ENCODE peak calls at places on chromosomes 3 and 15, in six cellular contexts. P is SW 1271, Q is NCI-H2081, U is left cardiac atrium, R is WTC11, M is Kasumi-1. W is an unnamed sample.
A peak's percentile ranks its signal among the peaks of the same experiment; 100 is the strongest.

GRCh38 chr15:41291065-41291631 is 41.2 kb downstream of the OIP5 start:
- DNase-seq in R (no peak), Q (no peak), U (no peak), M (no peak), P (no peak), W (peak; percentile 38)

GRCh38 chr15:66701422-66702034 is 508 bp upstream of the SMAD6 start:
- DNase-seq in R (peak; percentile 56), Q (peak; percentile 51), U (peak; percentile 70), M (peak; percentile 62), P (peak; percentile 65), W (no peak)

GRCh38 chr3:65030847-65031463 is 343.2 kb upstream of the ADAMTS9 start:
- DNase-seq in Q (no peak), P (no peak), R (no peak), U (no peak), M (peak; percentile 77), W (no peak)

GRCh38 chr3:19901337-19901736 is 32.7 kb downstream of the EFHB start:
- DNase-seq in U (no peak), R (no peak), M (peak; percentile 47), P (peak; percentile 33), Q (no peak), W (no peak)

GRCh38 chr3:139506792-139507191 is 30.5 kb upstream of the RBP2 start:
- DNase-seq in M (no peak), R (no peak), Q (no peak), P (no peak), U (no peak), W (peak; percentile 24)

GRCh38 chr3:194023501-194024280 is 112.3 kb upstream of the HES1 start:
- DNase-seq in P (no peak), Q (peak; percentile 91), U (no peak), M (no peak), R (no peak), W (no peak)

GRCh38 chr3:4979401-4980228 is at the start of gene BHLHE40:
- DNase-seq in P (no peak), R (peak; percentile 63), M (peak; percentile 82), Q (peak; percentile 75), U (peak; percentile 56), W (no peak)

GRCh38 chr15:32649336-32649735 is 7.8 kb downstream of the SCG5 start:
- DNase-seq in P (peak; percentile 5), R (no peak), U (no peak), Q (no peak), M (peak; percentile 31), W (peak; percentile 50)

GRCh38 chr3:114746502-114746901 is 400.6 kb downstream of the ZBTB20 start:
- DNase-seq in M (no peak), P (no peak), U (no peak), Q (no peak), R (no peak), W (no peak)

GRCh38 chr15:66765478-66766281 is 63.6 kb downstream of the SMAD6 start:
- DNase-seq in P (peak; percentile 48), R (no peak), U (peak; percentile 63), M (peak; percentile 80), Q (no peak), W (peak; percentile 93)

GRCh38 chr3:160697628-160698382 is 20.8 kb downstream of the ARL14 start:
- DNase-seq in M (no peak), U (no peak), Q (peak; percentile 35), R (no peak), P (no peak), W (no peak)

GRCh38 chr15:37015025-37015424 is 85.3 kb downstream of the MEIS2 start:
- DNase-seq in M (no peak), Q (peak; percentile 56), R (no peak), U (peak; percentile 57), P (no peak), W (no peak)

GRCh38 chr3:60289356-60289935 is 961.8 kb downstream of the FHIT start:
- DNase-seq in R (no peak), Q (no peak), M (no peak), P (no peak), U (no peak), W (no peak)

GRCh38 chr15:88043396-88043795 is 213.1 kb downstream of the NTRK3 start:
- DNase-seq in M (no peak), P (no peak), R (no peak), U (no peak), Q (no peak), W (no peak)

GRCh38 chr3:30293621-30294240 is 312.7 kb upstream of the TGFBR2 start:
- DNase-seq in P (no peak), M (no peak), U (no peak), Q (no peak), R (no peak), W (no peak)

GRCh38 chr15:57600197-57600596 is 8.5 kb downstream of the MYZAP start:
- DNase-seq in R (no peak), P (no peak), U (no peak), M (no peak), Q (no peak), W (no peak)

GRCh38 chr15:36757189-36757814 is 177.9 kb downstream of the CDIN1 start:
- DNase-seq in M (peak; percentile 1), R (no peak), U (no peak), Q (no peak), P (no peak), W (no peak)

GRCh38 chr15:85750319-85750806 is 44.4 kb downstream of the KLHL25 start:
- DNase-seq in M (peak; percentile 56), Q (no peak), P (no peak), U (peak; percentile 82), R (no peak), W (peak; percentile 45)

GRCh38 chr15:79209690-79210089 is 72.8 kb upstream of the ANKRD34C start:
- DNase-seq in Q (no peak), U (no peak), P (no peak), M (no peak), R (peak; percentile 67), W (no peak)

GRCh38 chr3:171225101-171225674 is 198.7 kb upstream of the SLC2A2 start:
- DNase-seq in M (no peak), U (no peak), Q (peak; percentile 24), R (no peak), P (no peak), W (no peak)